ENCODE peak calls at places on chromosomes 11 and 22, in four cellular contexts. One of them, this sample, is unnamed.

GRCh38 chr11:46643986-46644385 is 26.6 kb downstream of the ATG13 start:
- DNase-seq in GM12878: no peak
- DNase-seq in K562: no peak
- DNase-seq in HepG2: no peak
- DNase-seq in this sample: no peak

GRCh38 chr11:95698939-95699562 is 90.5 kb downstream of the FAM76B start:
- DNase-seq in K562: no peak
- DNase-seq in HepG2: peak; percentile 14
- DNase-seq in GM12878: no peak
- DNase-seq in this sample: no peak

GRCh38 chr11:84607975-84608787 is 1019.0 kb downstream of the DLG2 start:
- DNase-seq in GM12878: no peak
- DNase-seq in HepG2: no peak
- DNase-seq in K562: no peak
- DNase-seq in this sample: no peak

GRCh38 chr11:134911514-134912180 is 499.6 kb upstream of the B3GAT1 start:
- DNase-seq in K562: no peak
- DNase-seq in GM12878: no peak
- DNase-seq in HepG2: no peak
- DNase-seq in this sample: no peak

GRCh38 chr11:114598461-114598860 is 2.9 kb upstream of the NXPE4 start:
- DNase-seq in HepG2: no peak
- DNase-seq in GM12878: no peak
- DNase-seq in K562: no peak
- DNase-seq in this sample: no peak

GRCh38 chr11:8243458-8243857 is 20.2 kb downstream of the LMO1 start:
- DNase-seq in GM12878: no peak
- DNase-seq in HepG2: no peak
- DNase-seq in K562: no peak
- DNase-seq in this sample: no peak

GRCh38 chr11:92717240-92717639 is 252.2 kb upstream of the MTNR1B start:
- DNase-seq in K562: no peak
- DNase-seq in HepG2: no peak
- DNase-seq in GM12878: no peak
- DNase-seq in this sample: no peak

GRCh38 chr22:46010177-46010867 is 33.4 kb upstream of the WNT7B start:
- DNase-seq in K562: no peak
- DNase-seq in HepG2: no peak
- DNase-seq in GM12878: no peak
- DNase-seq in this sample: no peak

GRCh38 chr11:122155765-122156527 is 39.9 kb upstream of the BLID start:
- DNase-seq in HepG2: no peak
- DNase-seq in K562: no peak
- DNase-seq in GM12878: no peak
- DNase-seq in this sample: no peak

GRCh38 chr11:112885744-112886706 is 75.2 kb upstream of the NCAM1 start:
- DNase-seq in GM12878: no peak
- DNase-seq in K562: no peak
- DNase-seq in HepG2: no peak
- DNase-seq in this sample: no peak

GRCh38 chr22:21450320-21450831 is 16.8 kb upstream of the TMEM191C start:
- DNase-seq in K562: no peak
- DNase-seq in HepG2: no peak
- DNase-seq in GM12878: no peak
- DNase-seq in this sample: no peak

GRCh38 chr11:131723088-131723487 is 352.7 kb downstream of the NTM start:
- DNase-seq in K562: no peak
- DNase-seq in GM12878: no peak
- DNase-seq in HepG2: no peak
- DNase-seq in this sample: no peak

GRCh38 chr11:16933756-16934603 is 80.2 kb downstream of the PLEKHA7 start:
- DNase-seq in GM12878: no peak
- DNase-seq in HepG2: no peak
- DNase-seq in K562: no peak
- DNase-seq in this sample: no peak

GRCh38 chr11:64140101-64140500 is 25.8 kb downstream of the MACROD1 start:
- DNase-seq in GM12878: no peak
- DNase-seq in K562: no peak
- DNase-seq in HepG2: no peak
- DNase-seq in this sample: no peak

GRCh38 chr11:76655466-76656086 is 15.0 kb downstream of the LRRC32 start:
- DNase-seq in GM12878: no peak
- DNase-seq in K562: no peak
- DNase-seq in HepG2: no peak
- DNase-seq in this sample: no peak

GRCh38 chr11:117980716-117981115 is 5.5 kb upstream of the IL10RA start:
- DNase-seq in GM12878: no peak
- DNase-seq in K562: no peak
- DNase-seq in HepG2: no peak
- DNase-seq in this sample: no peak

GRCh38 chr22:35921777-35922176 is 106.8 kb downstream of the RBFOX2 start:
- DNase-seq in K562: peak; percentile 24
- DNase-seq in HepG2: peak; percentile 75
- DNase-seq in GM12878: peak; percentile 13
- DNase-seq in this sample: peak; percentile 71

GRCh38 chr11:29328961-29329441 is 687.8 kb downstream of the KCNA4 start:
- DNase-seq in HepG2: peak; percentile 35
- DNase-seq in GM12878: no peak
- DNase-seq in K562: no peak
- DNase-seq in this sample: peak; percentile 12

GRCh38 chr22:30127749-30128166 is 47.5 kb downstream of the HORMAD2 start:
- DNase-seq in HepG2: no peak
- DNase-seq in K562: no peak
- DNase-seq in GM12878: no peak
- DNase-seq in this sample: no peak

GRCh38 chr11:76736266-76736665 is 46.9 kb upstream of the TSKU start:
- DNase-seq in GM12878: no peak
- DNase-seq in K562: no peak
- DNase-seq in HepG2: no peak
- DNase-seq in this sample: no peak

GRCh38 chr11:105181100-105181499 is 41.5 kb upstream of the CARD18 start:
- DNase-seq in GM12878: no peak
- DNase-seq in K562: no peak
- DNase-seq in HepG2: no peak
- DNase-seq in this sample: no peak

GRCh38 chr11:44943118-44943517 is 7.6 kb downstream of the TP53I11 start:
- DNase-seq in HepG2: no peak
- DNase-seq in K562: no peak
- DNase-seq in GM12878: no peak
- DNase-seq in this sample: no peak

GRCh38 chr11:117704416-117705150 is 92.4 kb downstream of the DSCAML1 start:
- DNase-seq in K562: no peak
- DNase-seq in HepG2: no peak
- DNase-seq in GM12878: no peak
- DNase-seq in this sample: no peak

GRCh38 chr11:83836883-83837654 is 550.9 kb upstream of the CCDC90B start:
- DNase-seq in GM12878: peak; percentile 5
- DNase-seq in HepG2: peak; percentile 65
- DNase-seq in K562: peak; percentile 34
- DNase-seq in this sample: peak; percentile 57

GRCh38 chr11:27216268-27217149 is 146.5 kb downstream of the CCDC34 start:
- DNase-seq in GM12878: no peak
- DNase-seq in K562: no peak
- DNase-seq in HepG2: no peak
- DNase-seq in this sample: no peak

GRCh38 chr11:47514825-47515647 is 37.9 kb downstream of the CELF1 start:
- DNase-seq in HepG2: no peak
- DNase-seq in K562: peak; percentile 40
- DNase-seq in GM12878: no peak
- DNase-seq in this sample: no peak

GRCh38 chr11:119759324-119759723 is 30.3 kb upstream of the NECTIN1 start:
- DNase-seq in K562: peak; percentile 62
- DNase-seq in GM12878: no peak
- DNase-seq in HepG2: no peak
- DNase-seq in this sample: no peak

GRCh38 chr22:19824197-19825015 is 30.3 kb downstream of the GNB1L start:
- DNase-seq in K562: no peak
- DNase-seq in HepG2: peak; percentile 41
- DNase-seq in GM12878: no peak
- DNase-seq in this sample: no peak

GRCh38 chr22:39463931-39464390 is 7.1 kb downstream of the MGAT3 start:
- DNase-seq in GM12878: no peak
- DNase-seq in K562: no peak
- DNase-seq in HepG2: no peak
- DNase-seq in this sample: no peak

GRCh38 chr22:45318558-45319318 is 9.0 kb downstream of the FAM118A start:
- DNase-seq in GM12878: peak; percentile 46
- DNase-seq in K562: no peak
- DNase-seq in HepG2: no peak
- DNase-seq in this sample: no peak

GRCh38 chr22:44615146-44615545 is 86.9 kb upstream of the PRR5 start:
- DNase-seq in HepG2: no peak
- DNase-seq in K562: no peak
- DNase-seq in GM12878: no peak
- DNase-seq in this sample: no peak

GRCh38 chr11:117821431-117821830 is 3.1 kb downstream of the FXYD2 start:
- DNase-seq in GM12878: no peak
- DNase-seq in K562: no peak
- DNase-seq in HepG2: no peak
- DNase-seq in this sample: no peak

GRCh38 chr11:79486239-79486984 is 45.6 kb upstream of the TENM4 start:
- DNase-seq in HepG2: no peak
- DNase-seq in GM12878: no peak
- DNase-seq in K562: no peak
- DNase-seq in this sample: no peak

GRCh38 chr11:124739479-124740276 is at the start of gene NRGN:
- DNase-seq in K562: peak; percentile 97
- DNase-seq in GM12878: no peak
- DNase-seq in HepG2: peak; percentile 79
- DNase-seq in this sample: peak; percentile 97

DNA sequence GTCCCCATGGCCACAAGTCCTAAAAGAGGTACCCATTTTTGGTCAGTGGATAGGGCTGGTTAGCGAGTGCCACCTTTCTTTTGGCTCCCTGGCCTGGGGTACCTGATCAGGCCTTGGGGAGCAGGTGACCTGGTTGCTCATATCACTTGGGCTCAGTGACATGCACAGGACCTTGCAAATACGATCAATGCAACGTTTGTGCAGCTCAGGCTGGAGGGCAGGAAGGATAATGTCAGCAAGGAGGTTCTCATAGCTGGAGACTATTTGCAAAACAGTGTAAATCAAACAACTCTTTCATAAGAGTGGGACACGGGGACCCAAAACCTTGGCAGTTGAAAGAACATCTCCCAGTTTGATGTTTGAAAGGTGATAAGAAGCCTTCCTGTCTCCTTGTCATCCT is 127.4 kb upstream of the CADM1 start:
- DNase-seq in HepG2: peak; percentile 24
- DNase-seq in GM12878: no peak
- DNase-seq in K562: no peak
- DNase-seq in this sample: no peak
- TF ChIP-seq TARDBP in HepG2: no peak
- TF ChIP-seq TARDBP in GM12878: no peak
- TF ChIP-seq TARDBP in K562: no peak
- TF ChIP-seq TARDBP in this sample: no peak

GRCh38 chr11:10696797-10697620 is 3.5 kb upstream of the IRAG1 start:
- DNase-seq in GM12878: no peak
- DNase-seq in HepG2: no peak
- DNase-seq in K562: no peak
- DNase-seq in this sample: no peak
- TF ChIP-seq TARDBP in GM12878: no peak
- TF ChIP-seq TARDBP in HepG2: no peak
- TF ChIP-seq TARDBP in K562: no peak
- TF ChIP-seq TARDBP in this sample: no peak

GRCh38 chr22:42697542-42698013 is 23.1 kb downstream of the A4GALT start:
- DNase-seq in HepG2: peak; percentile 61
- DNase-seq in K562: no peak
- DNase-seq in GM12878: no peak
- DNase-seq in this sample: no peak
- TF ChIP-seq TARDBP in HepG2: no peak
- TF ChIP-seq TARDBP in K562: no peak
- TF ChIP-seq TARDBP in GM12878: no peak
- TF ChIP-seq TARDBP in this sample: no peak

GRCh38 chr22:49241174-49241851 is 586.4 kb downstream of the BRD1 start:
- DNase-seq in GM12878: no peak
- DNase-seq in K562: no peak
- DNase-seq in HepG2: no peak
- DNase-seq in this sample: no peak

GRCh38 chr22:49244466-49245420 is 582.9 kb downstream of the BRD1 start:
- DNase-seq in HepG2: no peak
- DNase-seq in K562: no peak
- DNase-seq in GM12878: no peak
- DNase-seq in this sample: no peak

GRCh38 chr22:49242480-49242879 is 585.2 kb downstream of the BRD1 start:
- DNase-seq in K562: no peak
- DNase-seq in HepG2: no peak
- DNase-seq in GM12878: no peak
- DNase-seq in this sample: no peak

GRCh38 chr22:49243335-49243734 is 584.3 kb downstream of the BRD1 start:
- DNase-seq in K562: no peak
- DNase-seq in HepG2: no peak
- DNase-seq in GM12878: no peak
- DNase-seq in this sample: no peak

DNA sequence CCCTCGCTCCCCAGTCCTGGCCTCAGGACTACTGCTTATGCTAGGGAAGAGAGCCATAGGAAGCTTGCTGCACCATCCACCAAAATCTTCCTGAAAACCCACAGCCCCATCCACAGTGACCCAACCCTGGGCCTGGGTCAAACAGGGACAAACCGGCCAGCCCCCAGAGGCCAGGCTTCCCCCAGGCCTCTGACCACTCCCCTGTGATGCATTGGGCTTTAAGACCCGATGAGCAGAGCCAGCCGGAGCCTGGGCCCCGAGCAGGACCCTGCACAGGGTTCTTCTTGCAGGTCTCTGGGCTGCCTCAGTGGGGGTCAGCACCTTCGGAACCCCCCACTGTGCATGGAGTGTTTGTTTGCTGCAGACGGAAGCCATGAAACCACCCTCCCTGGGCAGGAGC is 583.7 kb downstream of the BRD1 start:
- DNase-seq in HepG2: no peak
- DNase-seq in GM12878: no peak
- DNase-seq in K562: no peak
- DNase-seq in this sample: no peak
- TF ChIP-seq TARDBP in HepG2: no peak
- TF ChIP-seq TARDBP in GM12878: no peak
- TF ChIP-seq TARDBP in K562: no peak
- TF ChIP-seq TARDBP in this sample: no peak

GRCh38 chr11:43574949-43575915 is 105.3 kb upstream of the HSD17B12 start:
- DNase-seq in GM12878: no peak
- DNase-seq in HepG2: no peak
- DNase-seq in K562: no peak
- DNase-seq in this sample: peak; percentile 35
- TF ChIP-seq TARDBP in GM12878: no peak
- TF ChIP-seq TARDBP in HepG2: no peak
- TF ChIP-seq TARDBP in K562: no peak
- TF ChIP-seq TARDBP in this sample: no peak

GRCh38 chr11:1691027-1691877 is 5.7 kb upstream of the KRTAP5-6 start:
- DNase-seq in GM12878: no peak
- DNase-seq in K562: no peak
- DNase-seq in HepG2: peak; percentile 94
- DNase-seq in this sample: no peak
- TF ChIP-seq TARDBP in GM12878: no peak
- TF ChIP-seq TARDBP in K562: no peak
- TF ChIP-seq TARDBP in HepG2: peak; percentile 96
- TF ChIP-seq TARDBP in this sample: no peak

GRCh38 chr11:74147199-74147929 is 23.4 kb downstream of the C2CD3 start:
- DNase-seq in GM12878: no peak
- DNase-seq in K562: no peak
- DNase-seq in HepG2: no peak
- DNase-seq in this sample: no peak
- TF ChIP-seq TARDBP in GM12878: no peak
- TF ChIP-seq TARDBP in K562: no peak
- TF ChIP-seq TARDBP in HepG2: no peak
- TF ChIP-seq TARDBP in this sample: no peak

GRCh38 chr11:110858556-110858921 is 146.3 kb upstream of the ARHGAP20 start:
- DNase-seq in HepG2: no peak
- DNase-seq in K562: no peak
- DNase-seq in GM12878: no peak
- DNase-seq in this sample: no peak
- TF ChIP-seq TARDBP in HepG2: no peak
- TF ChIP-seq TARDBP in K562: no peak
- TF ChIP-seq TARDBP in GM12878: no peak
- TF ChIP-seq TARDBP in this sample: no peak

This sample was measured in HEK293T.